ENCODE peak calls at places on chromosome X, in four cellular contexts. E, A, P and Z are unnamed samples.

GRCh38 chrX:98548550-98548949 is 1664.8 kb downstream of the RPA4 start:
- DNase-seq in E (no peak), A (no peak), P (no peak), Z (no peak)

GRCh38 chrX:40485973-40486372 is 94.8 kb upstream of the ATP6AP2 start:
- DNase-seq in E (no peak), A (no peak), P (no peak), Z (no peak)

GRCh38 chrX:132744470-132744869 is 214.0 kb downstream of the HS6ST2 start:
- DNase-seq in E (no peak), A (no peak), P (no peak), Z (no peak)

GRCh38 chrX:10111364-10112148 is 45.2 kb upstream of the CLCN4 start:
- DNase-seq in E (peak), A (no peak), P (peak), Z (peak)

GRCh38 chrX:120517936-120518335 is 42.8 kb downstream of the CUL4B start:
- DNase-seq in E (no peak), A (no peak), P (no peak), Z (no peak)

GRCh38 chrX:10017866-10018265 is 50.7 kb downstream of the CLDN34 start:
- DNase-seq in E (no peak), A (peak), P (no peak), Z (no peak)

GRCh38 chrX:110145854-110146253 is 142.9 kb downstream of the TMEM164 start:
- DNase-seq in E (peak), A (peak), P (no peak), Z (no peak)

GRCh38 chrX:132615396-132616131 is 126.7 kb upstream of the MBNL3 start:
- DNase-seq in E (peak), A (peak), P (peak), Z (no peak)

GRCh38 chrX:53481093-53481492 is 46.9 kb upstream of the HSD17B10 start:
- DNase-seq in E (peak), A (no peak), P (no peak), Z (no peak)

GRCh38 chrX:30821116-30821515 is 67.9 kb downstream of the TAB3 start:
- DNase-seq in E (no peak), A (no peak), P (no peak), Z (no peak)

GRCh38 chrX:69050051-69050785 is 115.0 kb downstream of the PJA1 start:
- DNase-seq in E (no peak), A (no peak), P (no peak), Z (no peak)

GRCh38 chrX:12997898-12998687 is 23.2 kb downstream of the TMSB4X start:
- DNase-seq in E (peak), A (no peak), P (no peak), Z (no peak)

GRCh38 chrX:70176938-70177533 is at the start of gene DGAT2L6:
- DNase-seq in E (peak), A (no peak), P (no peak), Z (peak)

GRCh38 chrX:133880032-133880443 is 105.4 kb downstream of the GPC3 start:
- DNase-seq in E (peak), A (no peak), P (no peak), Z (peak)

GRCh38 chrX:133881011-133881410 is 104.4 kb downstream of the GPC3 start:
- DNase-seq in E (no peak), A (no peak), P (no peak), Z (no peak)

GRCh38 chrX:133884430-133885394 is 100.7 kb downstream of the GPC3 start:
- DNase-seq in E (no peak), A (no peak), P (no peak), Z (no peak)

GRCh38 chrX:133881893-133882292 is 103.5 kb downstream of the GPC3 start:
- DNase-seq in E (no peak), A (no peak), P (no peak), Z (no peak)
- H3K4me3 ChIP-seq in E (no peak), A (no peak), P (no peak), Z (no peak)

GRCh38 chrX:2521092-2521926 is 20.5 kb upstream of the DHRSX start:
- DNase-seq in E (peak), A (no peak), P (no peak), Z (peak)
- H3K4me3 ChIP-seq in E (no peak), A (no peak), P (no peak), Z (no peak)

GRCh38 chrX:38803609-38804480 is 2.6 kb downstream of the MID1IP1 start:
- DNase-seq in E (peak), A (peak), P (peak), Z (peak)

GRCh38 chrX:38798956-38799355 is 2.3 kb upstream of the MID1IP1 start:
- DNase-seq in E (no peak), A (no peak), P (no peak), Z (no peak)

GRCh38 chrX:38803286-38803608 is 2.0 kb downstream of the MID1IP1 start:
- DNase-seq in E (peak), A (no peak), P (no peak), Z (no peak)

GRCh38 chrX:38799995-38800394 is 1.3 kb upstream of the MID1IP1 start:
- DNase-seq in E (no peak), A (peak), P (no peak), Z (no peak)

DNA sequence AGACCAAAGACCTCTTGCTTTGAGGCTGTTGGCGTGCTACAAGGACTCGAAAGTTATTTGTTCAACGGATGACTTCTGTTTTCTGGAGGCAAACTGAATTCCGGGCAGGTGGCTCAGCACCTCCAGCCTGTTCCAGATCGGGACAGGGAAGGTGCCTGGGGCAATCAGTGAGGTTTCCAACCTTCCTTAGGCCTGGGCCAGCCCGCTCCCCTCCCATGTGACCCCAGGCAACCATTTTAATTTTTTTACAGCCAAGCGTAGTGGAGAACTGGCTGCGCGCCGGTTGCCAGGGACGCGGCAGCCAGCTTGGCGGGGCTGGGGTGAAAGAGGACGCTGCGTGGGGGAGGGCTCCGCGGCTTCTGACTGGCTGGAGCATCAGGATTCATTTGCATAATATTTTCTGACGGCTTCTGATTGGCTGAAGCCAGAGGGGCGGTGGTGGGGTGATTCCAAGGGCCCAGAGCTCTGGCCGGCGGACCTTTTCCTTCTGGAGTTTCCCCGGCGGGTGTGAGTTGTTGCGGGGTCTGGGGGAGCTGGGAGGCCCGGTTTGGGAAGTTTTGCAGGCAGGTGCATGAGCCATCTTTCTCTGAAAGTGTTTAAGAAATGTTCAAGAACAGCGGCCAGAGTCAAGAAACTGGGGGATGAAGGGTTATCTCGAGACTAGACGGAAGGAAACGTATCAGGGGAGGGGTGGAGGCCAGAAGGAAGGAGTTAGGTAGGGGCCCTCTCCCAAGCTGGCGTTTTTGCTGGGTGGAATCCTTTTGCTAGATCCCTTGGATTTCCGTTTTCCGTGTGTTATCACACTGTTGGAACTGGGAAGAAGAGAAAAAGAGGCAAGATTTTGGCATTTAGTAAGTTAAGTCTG is at the start of gene MID1IP1:
- DNase-seq in E (no peak), A (peak), P (peak), Z (no peak)
- H3K4me3 ChIP-seq in E (no peak), A (peak), P (peak), Z (no peak)

DNA sequence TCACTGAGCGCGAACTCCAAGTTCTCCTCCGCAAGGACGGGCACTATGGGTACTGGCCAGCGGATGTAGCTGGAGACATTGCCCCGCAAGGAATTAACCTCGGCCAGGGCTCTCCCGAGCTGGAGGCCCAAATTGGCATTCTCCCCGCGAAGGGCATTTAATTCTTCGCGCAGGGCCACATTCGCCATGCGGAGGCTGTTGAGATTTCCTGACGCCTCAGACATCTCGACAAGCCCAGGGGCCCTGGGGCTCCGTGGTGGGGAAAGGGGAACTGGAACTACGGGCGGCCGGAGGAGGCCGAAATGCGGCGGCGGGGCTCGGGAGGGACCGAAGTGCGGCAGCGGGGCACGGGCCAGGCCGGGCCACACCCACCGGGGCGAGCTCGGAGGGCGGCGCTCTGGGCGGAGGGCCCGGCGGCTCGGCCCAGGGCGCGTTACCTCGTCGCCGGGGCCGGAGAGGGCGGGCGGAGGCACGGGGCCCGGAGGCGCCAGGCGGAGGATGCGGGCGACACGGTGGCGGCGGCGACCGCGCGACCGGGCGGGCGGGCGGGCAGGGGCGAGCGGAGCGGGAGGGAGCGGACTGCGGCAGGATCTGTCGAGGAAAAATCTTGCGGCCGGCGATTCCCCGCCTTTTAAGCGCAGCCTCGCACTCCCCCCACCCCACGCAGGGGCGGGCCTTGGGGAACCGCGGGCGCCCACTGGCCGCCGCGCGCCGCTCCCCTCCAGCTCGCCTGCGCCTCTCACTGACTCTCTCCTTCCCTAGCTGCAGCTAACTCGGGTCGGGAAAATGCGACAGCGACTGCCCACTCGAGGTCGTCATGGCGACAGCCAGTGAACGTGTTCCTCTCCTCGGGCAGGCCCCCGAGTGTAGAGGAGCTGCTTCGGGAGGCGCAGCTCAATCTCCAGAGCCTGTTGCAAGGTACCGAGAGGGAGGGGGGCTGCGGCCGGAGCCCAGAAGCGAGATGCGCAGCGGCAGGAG is at the start of gene RTL5:
- DNase-seq in E (peak), A (peak), P (peak), Z (peak)
- H3K4me3 ChIP-seq in E (peak), A (peak), P (peak), Z (peak)

GRCh38 chrX:111874241-111874640 is 1.7 kb upstream of the TRPC5OS start:
- DNase-seq in E (no peak), A (no peak), P (no peak), Z (no peak)
- H3K4me3 ChIP-seq in E (no peak), A (no peak), P (no peak), Z (no peak)

GRCh38 chrX:37405954-37406353 is 56.8 kb downstream of the PRRG1 start:
- DNase-seq in E (no peak), A (no peak), P (no peak), Z (no peak)

GRCh38 chrX:37409278-37409677 is 60.1 kb downstream of the PRRG1 start:
- DNase-seq in E (no peak), A (no peak), P (no peak), Z (no peak)

GRCh38 chrX:37407736-37408135 is 58.6 kb downstream of the PRRG1 start:
- DNase-seq in E (no peak), A (no peak), P (no peak), Z (no peak)
- H3K4me3 ChIP-seq in E (no peak), A (no peak), P (no peak), Z (no peak)

DNA sequence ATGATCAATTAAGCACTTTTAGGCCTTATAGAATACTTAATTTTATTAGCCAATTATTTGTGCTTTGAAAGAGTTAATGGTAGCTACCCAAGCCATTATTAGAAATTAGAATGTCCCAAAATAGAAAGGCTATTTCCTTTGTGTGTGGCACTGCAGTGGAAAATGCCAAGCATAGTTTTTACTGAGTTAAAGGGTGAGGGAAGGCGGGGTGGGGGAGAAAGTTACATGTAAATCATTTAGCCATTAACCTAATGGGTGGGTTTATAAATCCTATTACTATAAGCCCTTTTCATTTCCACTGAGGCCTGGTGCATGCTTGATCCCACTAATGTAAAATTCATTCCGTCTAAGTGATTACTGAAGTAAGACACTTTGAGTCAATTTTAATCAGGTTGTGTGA is 105.8 kb downstream of the POLA1 start:
- DNase-seq in E (no peak), A (no peak), P (no peak), Z (no peak)
- H3K4me3 ChIP-seq in E (no peak), A (no peak), P (no peak), Z (no peak)

GRCh38 chrX:1392376-1393130 is 640 bp upstream of the SLC25A6 start:
- DNase-seq in E (peak), A (peak), P (no peak), Z (no peak)
- H3K4me3 ChIP-seq in E (peak), A (peak), P (peak), Z (peak)

GRCh38 chrX:48520455-48520854 is 1.2 kb upstream of the EBP start:
- DNase-seq in E (no peak), A (no peak), P (no peak), Z (no peak)

GRCh38 chrX:48520976-48521352 is 644 bp upstream of the EBP start:
- DNase-seq in E (peak), A (no peak), P (no peak), Z (no peak)

GRCh38 chrX:48523682-48524081 is 2.1 kb downstream of the EBP start:
- DNase-seq in E (no peak), A (no peak), P (no peak), Z (no peak)

GRCh38 chrX:48522291-48522690 is 683 bp downstream of the EBP start:
- DNase-seq in E (no peak), A (peak), P (no peak), Z (no peak)

DNA sequence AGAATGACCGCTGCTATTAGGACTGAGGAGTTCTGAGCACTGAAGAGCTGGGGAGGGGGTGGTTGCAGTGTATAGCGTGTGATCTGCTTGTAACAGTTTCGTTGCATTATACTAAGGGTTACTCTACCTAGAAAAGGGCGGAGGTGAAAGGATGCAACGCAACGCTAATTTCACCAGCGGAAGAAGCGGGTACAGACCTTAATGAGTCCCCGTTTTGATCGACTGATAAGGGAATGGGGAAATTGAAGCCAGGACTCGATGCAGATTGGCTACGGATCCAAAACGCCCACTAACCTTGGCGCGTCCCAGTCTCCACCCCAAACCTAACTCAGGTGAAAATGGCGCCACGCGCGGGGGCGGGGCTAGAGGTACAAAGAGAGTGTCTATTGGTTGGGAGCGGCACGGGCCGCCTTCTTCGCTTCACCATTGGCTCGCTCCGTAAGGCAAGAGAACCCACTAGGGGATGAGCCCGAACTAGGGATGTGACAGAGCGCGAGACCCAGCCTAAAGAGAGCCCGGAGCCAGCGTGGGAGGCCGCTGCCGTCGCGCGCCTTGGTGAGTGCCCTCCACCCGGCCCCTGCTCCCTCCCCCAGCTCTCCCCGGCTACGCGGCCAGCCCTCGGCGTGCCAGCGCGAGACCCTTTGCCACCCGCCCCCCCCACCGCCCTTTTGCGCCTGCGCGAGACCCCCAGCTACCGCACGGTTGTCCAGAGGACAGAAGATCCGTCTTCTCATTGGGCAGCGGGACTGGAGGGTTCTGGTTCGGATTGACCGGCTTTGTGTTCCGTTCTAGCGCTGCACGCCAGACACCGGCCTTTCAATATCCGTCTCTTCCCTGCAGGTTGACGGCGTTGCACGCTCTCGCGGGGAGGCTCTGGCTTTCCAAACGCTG is at the start of gene EBP:
- DNase-seq in E (peak), A (peak), P (peak), Z (peak)
- H3K4me3 ChIP-seq in E (peak), A (peak), P (peak), Z (peak)